ENCODE peak calls at places on chromosomes 2 and 18, in five cellular contexts. I is AG09319, W is NCI-H2081 treated with DMSO at 0.1 percent for 48 hours, Y is tibial artery, D is NCI-H1417 treated with DMSO at 0.1 percent for 48 hours. P is an unnamed sample.

GRCh38 chr2:120641366-120641771 is 94.3 kb upstream of the GLI2 start:
- DNase-seq in I (no peak), W (no peak), Y (no peak), D (no peak), P (no peak)

GRCh38 chr2:49241506-49241905 is 87.2 kb upstream of the FSHR start:
- DNase-seq in I (no peak), W (no peak), Y (no peak), D (no peak), P (no peak)

GRCh38 chr2:160869411-160869810 is 290.8 kb upstream of the TANK start:
- DNase-seq in I (peak), W (no peak), Y (no peak), D (no peak), P (peak)

GRCh38 chr18:23810396-23810795 is 121.1 kb downstream of the LAMA3 start:
- DNase-seq in I (no peak), W (no peak), Y (no peak), D (no peak), P (no peak)

GRCh38 chr2:207230261-207231105 is 64.7 kb upstream of the KLF7 start:
- DNase-seq in I (no peak), W (no peak), Y (no peak), D (no peak), P (no peak)

GRCh38 chr2:175854665-175855064 is 147.4 kb downstream of the LNPK start:
- DNase-seq in I (no peak), W (no peak), Y (no peak), D (peak), P (peak)

GRCh38 chr2:27255187-27255586 is 7.7 kb downstream of the SLC30A3 start:
- DNase-seq in I (no peak), W (no peak), Y (no peak), D (no peak), P (no peak)

GRCh38 chr2:47033102-47033880 is 117.7 kb upstream of the MCFD2 start:
- DNase-seq in I (no peak), W (no peak), Y (no peak), D (no peak), P (no peak)

GRCh38 chr2:21038403-21039073 is 5.3 kb downstream of the APOB start:
- DNase-seq in I (no peak), W (no peak), Y (peak), D (no peak), P (no peak)

GRCh38 chr2:86298411-86299390 is 38.7 kb downstream of the REEP1 start:
- DNase-seq in I (no peak), W (no peak), Y (no peak), D (no peak), P (no peak)

GRCh38 chr2:9258953-9259399 is 52.4 kb downstream of the ASAP2 start:
- DNase-seq in I (no peak), W (no peak), Y (no peak), D (no peak), P (no peak)

GRCh38 chr2:172234716-172235661 is 132.3 kb upstream of the DLX2 start:
- DNase-seq in I (no peak), W (peak), Y (no peak), D (peak), P (no peak)

P was measured in GM04504.